ENCODE peak calls at places on chromosomes 13 and 19, in ten cellular contexts. Z is heart right ventricle, R is AG09319, O is ovary, H is pancreas, W is nephron progenitor cell, S is PC-9, N is cardiac muscle cell, K is WTC11, Q is thoracic aorta. B is an unnamed sample.

GRCh38 chr19:13054605-13055212 is 47.9 kb downstream of the LYL1 start:
- DNase-seq in Z (no peak), R (no peak), O (peak; percentile 79), H (no peak), W (no peak), S (no peak), N (no peak), K (no peak), Q (no peak), B (no peak)

GRCh38 chr19:18607222-18608101 is 863 bp upstream of the CRLF1 start:
- DNase-seq in Z (no peak), R (no peak), O (no peak), H (no peak), W (peak; percentile 38), S (no peak), N (no peak), K (no peak), Q (no peak), B (no peak)

GRCh38 chr13:109105899-109106298 is 476.5 kb downstream of the MYO16 start:
- DNase-seq in Z (no peak), R (no peak), O (no peak), H (no peak), W (no peak), S (no peak), N (no peak), K (no peak), Q (no peak), B (no peak)

GRCh38 chr13:107233541-107233940 is 665.6 kb upstream of the ARGLU1 start:
- DNase-seq in Z (no peak), R (no peak), O (no peak), H (no peak), W (no peak), S (no peak), N (no peak), K (no peak), Q (no peak), B (no peak)

GRCh38 chr19:55813906-55814305 is 17.9 kb downstream of the NLRP11 start:
- DNase-seq in Z (no peak), R (no peak), O (no peak), H (no peak), W (no peak), S (no peak), N (no peak), K (no peak), Q (no peak), B (no peak)

GRCh38 chr19:5993516-5994406 is 15.8 kb upstream of the RANBP3 start:
- DNase-seq in Z (peak; percentile 59), R (no peak), O (no peak), H (no peak), W (no peak), S (no peak), N (peak; percentile 40), K (no peak), Q (no peak), B (no peak)

GRCh38 chr13:85148009-85148408 is 651.2 kb downstream of the SLITRK6 start:
- DNase-seq in Z (no peak), R (no peak), O (no peak), H (no peak), W (no peak), S (no peak), N (peak; percentile 11), K (no peak), Q (no peak), B (no peak)

GRCh38 chr19:11247391-11247790 is 8.0 kb downstream of the ANGPTL8 start:
- DNase-seq in Z (peak; percentile 94), R (no peak), O (peak; percentile 56), H (peak; percentile 17), W (no peak), S (no peak), N (peak; percentile 88), K (no peak), Q (no peak), B (no peak)

GRCh38 chr13:73421310-73421912 is 362.6 kb downstream of the KLF5 start:
- DNase-seq in Z (no peak), R (no peak), O (no peak), H (peak; percentile 36), W (no peak), S (peak; percentile 87), N (no peak), K (no peak), Q (no peak), B (no peak)

GRCh38 chr13:52010890-52011689 is at the start of gene ATP7B:
- DNase-seq in Z (peak; percentile 15), R (no peak), O (no peak), H (no peak), W (peak; percentile 64), S (no peak), N (peak; percentile 13), K (peak; percentile 62), Q (no peak), B (no peak)

GRCh38 chr13:44352202-44352601 is 21.4 kb upstream of the SERP2 start:
- DNase-seq in Z (no peak), R (no peak), O (no peak), H (no peak), W (no peak), S (no peak), N (no peak), K (no peak), Q (no peak), B (no peak)

GRCh38 chr13:44355643-44356042 is 18.0 kb upstream of the SERP2 start:
- DNase-seq in Z (no peak), R (no peak), O (no peak), H (no peak), W (no peak), S (no peak), N (no peak), K (no peak), Q (no peak), B (no peak)

GRCh38 chr13:44352671-44353070 is 21.0 kb upstream of the SERP2 start:
- DNase-seq in Z (no peak), R (no peak), O (no peak), H (no peak), W (no peak), S (no peak), N (no peak), K (no peak), Q (no peak), B (no peak)

GRCh38 chr13:44354884-44355283 is 18.7 kb upstream of the SERP2 start:
- DNase-seq in Z (no peak), R (no peak), O (no peak), H (no peak), W (no peak), S (no peak), N (no peak), K (no peak), Q (no peak), B (no peak)

DNA sequence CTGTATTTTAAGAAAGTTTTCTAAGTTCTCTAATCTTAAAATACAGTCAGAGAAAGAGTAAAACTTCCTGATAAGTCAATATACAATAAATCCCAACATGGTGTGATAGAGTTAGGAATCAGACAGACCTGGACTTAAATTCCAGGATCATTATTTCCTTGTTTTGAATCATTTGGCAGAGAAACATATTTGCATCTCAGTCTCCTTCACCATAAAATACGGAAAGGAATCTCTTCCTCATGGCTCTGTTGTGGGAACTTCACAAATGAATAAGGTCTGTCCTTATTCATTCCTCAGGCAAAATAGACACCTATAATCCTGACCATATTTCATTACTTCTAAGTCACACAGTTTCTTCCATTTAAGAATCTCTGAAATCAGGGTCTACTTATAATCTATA is 19.3 kb upstream of the SERP2 start:
- DNase-seq in Z (no peak), R (no peak), O (no peak), H (no peak), W (no peak), S (no peak), N (no peak), K (no peak), Q (no peak), B (no peak)
- TF ChIP-seq CTCF in Z (no peak), R (no peak), O (no peak), H (no peak), W (no peak), S (no peak), N (no peak), K (no peak), Q (no peak), B (no peak)

DNA sequence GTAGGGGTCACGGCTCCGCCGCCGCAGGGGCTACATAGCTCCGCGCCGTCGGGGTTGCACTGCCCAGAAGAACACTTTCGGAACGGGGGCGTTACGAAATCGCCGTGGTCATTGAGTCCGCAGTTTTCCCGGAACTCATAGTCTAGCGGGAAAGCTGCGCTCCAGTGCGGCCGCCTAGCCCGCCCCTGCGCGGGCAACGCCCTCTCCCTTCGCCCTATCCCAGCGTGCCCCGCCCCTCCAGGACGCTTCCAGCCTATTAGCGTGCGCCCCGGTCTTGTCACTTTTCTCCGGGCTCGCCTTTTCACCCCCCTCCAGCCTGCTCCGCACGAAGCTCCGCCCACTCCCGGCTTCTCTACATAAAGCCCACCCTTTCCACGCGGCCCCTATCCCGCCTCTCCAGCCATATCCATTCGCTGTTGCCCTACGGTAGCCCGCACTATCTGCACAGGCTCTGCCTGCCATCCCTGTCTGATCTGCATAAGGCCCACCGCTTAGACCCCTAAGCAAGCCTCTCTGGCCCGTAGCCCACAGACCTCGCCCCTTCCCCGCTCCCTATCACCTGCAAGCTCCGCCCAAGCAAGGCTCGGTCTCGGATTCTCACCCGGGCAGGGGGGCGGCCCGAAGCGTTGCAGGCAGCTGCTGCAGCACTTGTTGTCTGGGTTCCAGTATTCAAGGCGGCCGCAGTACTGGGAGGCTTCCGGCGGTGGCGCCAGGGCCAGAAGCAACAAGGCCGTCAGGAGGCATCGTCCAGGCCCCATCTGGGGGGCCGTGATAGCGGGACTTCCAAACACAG is 1.6 kb downstream of the IGFLR1 start:
- DNase-seq in Z (peak; percentile 98), R (peak; percentile 89), O (peak; percentile 99), H (peak; percentile 98), W (peak; percentile 98), S (peak; percentile 86), N (peak; percentile 99), K (peak; percentile 99), Q (peak; percentile 96), B (peak; percentile 98)
- TF ChIP-seq CTCF in Z (peak; percentile 22), R (no peak), O (no peak), H (no peak), W (peak; percentile 26), S (no peak), N (peak; percentile 32), K (no peak), Q (peak; percentile 21), B (peak; percentile 53)

DNA sequence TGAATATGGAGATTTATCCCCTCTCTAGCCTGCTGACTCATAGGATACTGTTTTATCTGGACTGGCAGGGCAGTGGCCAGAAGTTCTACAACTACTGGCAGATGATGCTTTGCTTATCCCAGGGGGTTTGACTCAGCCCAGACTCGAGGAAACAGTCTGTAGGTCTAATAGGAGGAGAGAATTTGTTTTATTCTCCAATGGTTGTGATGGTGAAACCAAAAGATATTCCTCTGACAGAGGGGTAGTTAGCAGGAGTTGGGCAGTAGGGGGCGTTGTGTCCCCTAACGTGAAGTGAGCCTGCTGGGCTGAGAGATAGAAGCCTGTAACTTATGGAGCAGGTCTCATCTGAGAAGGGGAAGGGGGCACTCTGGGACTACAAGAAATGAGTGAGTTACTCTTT is 74.9 kb downstream of the WTIP start:
- DNase-seq in Z (peak; percentile 20), R (no peak), O (peak; percentile 34), H (peak; percentile 39), W (peak; percentile 25), S (no peak), N (peak; percentile 50), K (peak; percentile 77), Q (no peak), B (peak; percentile 34)
- TF ChIP-seq CTCF in Z (peak; percentile 56), R (peak; percentile 7), O (no peak), H (no peak), W (peak; percentile 29), S (peak; percentile 51), N (peak; percentile 52), K (peak; percentile 55), Q (no peak), B (peak; percentile 65)

DNA sequence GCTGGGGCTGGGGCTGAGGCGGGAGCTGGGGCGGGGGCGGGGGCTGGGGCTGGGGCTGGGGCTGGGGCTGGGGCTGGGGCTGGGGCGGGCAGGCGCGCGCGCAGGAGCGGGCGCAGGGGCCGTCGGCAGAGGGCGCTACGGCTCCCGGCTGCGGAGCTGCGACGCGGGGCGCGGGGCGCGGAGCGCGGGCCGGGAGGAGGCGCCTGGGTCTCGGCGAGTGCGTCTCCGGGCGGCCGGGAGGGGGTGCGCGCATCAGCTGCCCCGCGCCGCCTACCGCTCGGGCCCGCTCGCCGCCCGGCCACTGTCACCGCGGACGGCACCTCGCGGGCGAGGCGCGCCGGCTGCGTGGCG is 416 bp upstream of the MTUS2 start:
- DNase-seq in Z (peak; percentile 44), R (no peak), O (no peak), H (peak; percentile 38), W (peak; percentile 89), S (no peak), N (peak; percentile 54), K (peak; percentile 81), Q (no peak), B (peak; percentile 68)
- TF ChIP-seq CTCF in Z (peak; percentile 52), R (peak; percentile 8), O (no peak), H (no peak), W (no peak), S (no peak), N (no peak), K (peak; percentile 29), Q (no peak), B (peak; percentile 56)